ENCODE peak calls at places on chromosomes 4 and X, in nine cellular contexts. N is MCF 10A, Y is progenitor cell of endocrine pancreas, G is colonic mucosa, Z is hepatocyte, E is heart left ventricle, O is glutamatergic neuron, B is retinal pigment epithelial cell, R is GM10248. W is an unnamed sample.
A peak's percentile ranks its signal among the peaks of the same experiment; 100 is the strongest.

GRCh38 chr4:17275836-17276235 is 236.1 kb downstream of the QDPR start:
- DNase-seq in O (no peak), R (no peak), E (no peak), N (no peak), B (no peak), Z (no peak), Y (no peak), G (no peak), W (no peak)

GRCh38 chrX:48908600-48908999 is 2.8 kb downstream of the SLC35A2 start:
- DNase-seq in E (no peak), N (no peak), Z (no peak), R (no peak), Y (no peak), O (no peak), B (no peak), G (no peak), W (no peak)

GRCh38 chr4:45910511-45910910 is 213.3 kb downstream of the GABRG1 start:
- DNase-seq in Z (no peak), O (no peak), B (peak; percentile 2), G (no peak), N (no peak), R (no peak), Y (no peak), E (no peak), W (no peak)

GRCh38 chr4:54165438-54165837 is 63.7 kb upstream of the PDGFRA start:
- DNase-seq in G (no peak), E (no peak), R (no peak), N (peak; percentile 65), Z (no peak), B (peak; percentile 68), Y (no peak), O (no peak), W (no peak)

GRCh38 chrX:150238656-150239382 is 124.3 kb upstream of the MAMLD1 start:
- DNase-seq in B (no peak), Y (no peak), N (no peak), G (peak; percentile 7), O (no peak), E (no peak), Z (no peak), R (no peak), W (no peak)

GRCh38 chr4:132646186-132646585 is 502.9 kb upstream of the PCDH10 start:
- DNase-seq in B (no peak), G (no peak), E (no peak), Y (no peak), R (peak; percentile 13), O (no peak), N (peak; percentile 58), Z (no peak), W (no peak)

GRCh38 chr4:89657931-89658700 is 178.8 kb downstream of the SNCA start:
- DNase-seq in O (no peak), R (no peak), Z (peak; percentile 19), B (no peak), G (no peak), Y (no peak), N (peak; percentile 53), E (no peak), W (no peak)

GRCh38 chrX:20432048-20432447 is 165.3 kb upstream of the RPS6KA3 start:
- DNase-seq in B (peak; percentile 42), R (no peak), Y (no peak), Z (no peak), O (no peak), N (peak; percentile 5), E (no peak), G (no peak), W (no peak)

GRCh38 chr4:112378858-112379257 is 81.7 kb downstream of the ALPK1 start:
- DNase-seq in B (no peak), E (no peak), G (no peak), Y (no peak), N (no peak), R (no peak), Z (no peak), O (no peak), W (no peak)

GRCh38 chr4:56630876-56631666 is 50.0 kb downstream of the HOPX start:
- DNase-seq in E (no peak), N (no peak), B (peak; percentile 62), Y (no peak), R (no peak), Z (no peak), O (no peak), G (no peak), W (no peak)

GRCh38 chr4:37685211-37685725 is 908 bp downstream of the RELL1 start:
- DNase-seq in G (no peak), N (peak; percentile 22), R (no peak), Y (no peak), Z (peak; percentile 47), O (no peak), E (peak; percentile 30), B (no peak), W (no peak)

GRCh38 chrX:97629597-97629985 is 745.9 kb downstream of the RPA4 start:
- DNase-seq in N (no peak), G (no peak), B (no peak), Y (no peak), E (no peak), R (no peak), O (no peak), Z (no peak), W (no peak)

GRCh38 chrX:16143968-16144367 is 20.6 kb downstream of the GRPR start:
- DNase-seq in E (no peak), O (no peak), Z (no peak), Y (no peak), B (no peak), R (no peak), N (no peak), G (no peak), W (no peak)

GRCh38 chrX:154840856-154841255 is 6.4 kb upstream of the SMIM9 start:
- DNase-seq in Z (peak; percentile 23), N (peak; percentile 63), O (no peak), G (no peak), R (peak; percentile 33), B (no peak), E (no peak), Y (no peak), W (no peak)

GRCh38 chrX:70089575-70090297 is 27.5 kb downstream of the OTUD6A start:
- DNase-seq in O (no peak), G (no peak), N (peak; percentile 15), Y (no peak), Z (no peak), E (no peak), B (no peak), R (no peak), W (no peak)

GRCh38 chr4:1661695-1662094 is 22.4 kb downstream of the FAM53A start:
- DNase-seq in O (no peak), Z (no peak), E (no peak), N (no peak), Y (no peak), B (no peak), G (no peak), R (no peak), W (no peak)

GRCh38 chr4:173230077-173230476 is 61.5 kb downstream of the GALNT7 start:
- DNase-seq in N (no peak), O (no peak), Z (no peak), Y (no peak), B (no peak), R (no peak), E (no peak), G (no peak), W (no peak)

GRCh38 chr4:173235050-173235449 is 66.4 kb downstream of the GALNT7 start:
- DNase-seq in R (no peak), Z (no peak), Y (no peak), B (no peak), O (no peak), E (no peak), G (no peak), N (no peak), W (no peak)

GRCh38 chr4:173227753-173228152 is 59.1 kb downstream of the GALNT7 start:
- DNase-seq in O (no peak), E (no peak), Z (no peak), G (no peak), N (no peak), B (no peak), Y (no peak), R (no peak), W (no peak)

GRCh38 chr4:173237152-173237551 is 68.5 kb downstream of the GALNT7 start:
- DNase-seq in E (no peak), G (no peak), O (no peak), N (no peak), R (no peak), Y (no peak), B (no peak), Z (no peak), W (no peak)

DNA sequence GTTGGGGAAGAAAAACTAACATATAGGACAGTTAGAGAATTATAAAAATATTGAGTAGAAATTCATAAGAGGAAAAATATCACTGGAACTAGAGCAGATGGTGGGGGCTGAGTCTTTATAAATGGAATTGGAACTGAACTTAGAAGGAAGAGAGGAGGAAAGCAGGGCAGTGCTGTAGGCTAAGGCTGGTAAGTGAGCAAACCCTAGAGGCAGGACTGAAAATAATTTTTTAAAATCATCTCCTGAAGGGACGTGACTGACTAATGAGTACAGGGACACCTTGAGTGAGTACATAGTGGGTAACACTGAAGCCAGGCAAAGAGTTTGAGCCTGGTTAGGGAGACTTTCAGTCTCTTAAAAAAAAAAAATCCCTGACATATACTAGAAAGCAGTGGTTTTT is 63.3 kb downstream of the GALNT7 start:
- DNase-seq in O (no peak), E (no peak), G (no peak), Z (peak; percentile 24), Y (no peak), B (no peak), N (peak; percentile 49), R (no peak), W (no peak)
- TF ChIP-seq CTCF in O (no peak), E (peak; percentile 28), G (no peak), Z (peak; percentile 34), Y (no peak), B (peak; percentile 39), N (peak; percentile 44), R (no peak), W (no peak)

GRCh38 chr4:158208931-158209640 is 1.2 kb upstream of the TMEM144 start:
- DNase-seq in G (no peak), N (no peak), Z (no peak), Y (no peak), R (peak; percentile 30), O (no peak), B (no peak), E (no peak), W (no peak)
- TF ChIP-seq CTCF in G (no peak), N (no peak), Z (no peak), Y (no peak), R (no peak), O (no peak), B (no peak), E (no peak), W (no peak)

DNA sequence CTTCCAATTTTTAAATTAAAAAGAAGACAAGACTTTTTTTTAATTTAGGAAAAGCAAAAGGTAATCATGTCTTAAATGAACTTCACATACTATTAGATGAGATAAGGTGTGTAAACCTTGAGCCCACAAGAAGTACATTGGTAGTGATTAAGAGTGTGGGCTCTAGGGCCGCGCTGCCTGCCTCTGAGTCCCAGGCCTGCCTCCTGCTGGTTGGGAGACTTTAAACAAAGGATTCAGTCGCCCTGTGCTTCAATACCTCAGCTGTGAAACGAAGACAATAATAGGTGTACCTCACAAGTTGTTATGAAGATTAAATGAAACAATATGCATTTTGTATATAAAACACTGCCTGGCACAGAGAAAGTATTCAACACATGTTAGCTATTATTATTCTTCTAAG is 95.9 kb upstream of the MYOZ2 start:
- DNase-seq in N (peak; percentile 17), R (no peak), O (peak; percentile 35), Y (no peak), Z (peak; percentile 40), G (no peak), B (no peak), E (no peak), W (peak; percentile 45)
- TF ChIP-seq CTCF in N (no peak), R (no peak), O (no peak), Y (peak; percentile 31), Z (peak; percentile 27), G (no peak), B (peak; percentile 19), E (peak; percentile 14), W (no peak)

GRCh38 chrX:74492720-74493201 is 71.5 kb downstream of the SLC16A2 start:
- DNase-seq in B (no peak), R (no peak), Y (no peak), G (no peak), O (peak; percentile 53), Z (no peak), N (peak; percentile 3), E (no peak), W (peak; percentile 6)
- TF ChIP-seq CTCF in B (peak; percentile 21), R (peak; percentile 9), Y (peak; percentile 26), G (no peak), O (peak; percentile 17), Z (no peak), N (no peak), E (no peak), W (no peak)

W was measured in endothelial cell.